ENCODE peak calls at places on chromosomes 6 and 20, in nine cellular contexts. One of them, this sample, is unnamed.

GRCh38 chr20:22490287-22491187 is 93.8 kb downstream of the FOXA2 start:
- DNase-seq in lower lobe of right lung: peak
- DNase-seq in CD8-positive, alpha-beta T cell: no peak
- DNase-seq in psoas muscle: no peak
- DNase-seq in H9: peak
- DNase-seq in CD4-positive, alpha-beta T cell: no peak
- DNase-seq in tibial artery: no peak
- DNase-seq in endothelial cell of umbilical vein: no peak
- DNase-seq in A549: peak
- DNase-seq in this sample: no peak

GRCh38 chr6:156582509-156582992 is 194.6 kb upstream of the ARID1B start:
- DNase-seq in A549: no peak
- DNase-seq in CD8-positive, alpha-beta T cell: no peak
- DNase-seq in tibial artery: no peak
- DNase-seq in lower lobe of right lung: no peak
- DNase-seq in H9: no peak
- DNase-seq in endothelial cell of umbilical vein: no peak
- DNase-seq in psoas muscle: no peak
- DNase-seq in CD4-positive, alpha-beta T cell: no peak
- DNase-seq in this sample: no peak

GRCh38 chr6:5671162-5671561 is 335.6 kb downstream of the NRN1 start:
- DNase-seq in endothelial cell of umbilical vein: no peak
- DNase-seq in tibial artery: no peak
- DNase-seq in CD4-positive, alpha-beta T cell: no peak
- DNase-seq in A549: no peak
- DNase-seq in CD8-positive, alpha-beta T cell: no peak
- DNase-seq in H9: no peak
- DNase-seq in lower lobe of right lung: peak
- DNase-seq in psoas muscle: no peak
- DNase-seq in this sample: no peak

GRCh38 chr20:46173652-46174468 is 55.7 kb downstream of the CD40 start:
- DNase-seq in psoas muscle: no peak
- DNase-seq in CD4-positive, alpha-beta T cell: no peak
- DNase-seq in A549: no peak
- DNase-seq in endothelial cell of umbilical vein: no peak
- DNase-seq in lower lobe of right lung: no peak
- DNase-seq in CD8-positive, alpha-beta T cell: no peak
- DNase-seq in tibial artery: no peak
- DNase-seq in H9: no peak
- DNase-seq in this sample: no peak

GRCh38 chr20:63969851-63970713 is at the start of gene ZNF512B:
- DNase-seq in tibial artery: no peak
- DNase-seq in A549: peak
- DNase-seq in lower lobe of right lung: no peak
- DNase-seq in H9: peak
- DNase-seq in endothelial cell of umbilical vein: no peak
- DNase-seq in CD8-positive, alpha-beta T cell: no peak
- DNase-seq in CD4-positive, alpha-beta T cell: peak
- DNase-seq in psoas muscle: peak
- DNase-seq in this sample: peak

GRCh38 chr6:111057074-111057752 is 30.1 kb upstream of the SLC16A10 start:
- DNase-seq in CD4-positive, alpha-beta T cell: no peak
- DNase-seq in tibial artery: no peak
- DNase-seq in endothelial cell of umbilical vein: peak
- DNase-seq in lower lobe of right lung: no peak
- DNase-seq in H9: no peak
- DNase-seq in psoas muscle: no peak
- DNase-seq in A549: peak
- DNase-seq in CD8-positive, alpha-beta T cell: no peak
- DNase-seq in this sample: no peak

GRCh38 chr6:164133095-164133494 is 718.6 kb downstream of the QKI start:
- DNase-seq in psoas muscle: no peak
- DNase-seq in H9: no peak
- DNase-seq in CD8-positive, alpha-beta T cell: no peak
- DNase-seq in lower lobe of right lung: no peak
- DNase-seq in CD4-positive, alpha-beta T cell: no peak
- DNase-seq in tibial artery: no peak
- DNase-seq in A549: no peak
- DNase-seq in endothelial cell of umbilical vein: no peak
- DNase-seq in this sample: no peak

GRCh38 chr20:34037121-34037520 is 43.4 kb downstream of the RALY start:
- DNase-seq in lower lobe of right lung: no peak
- DNase-seq in CD8-positive, alpha-beta T cell: peak
- DNase-seq in tibial artery: no peak
- DNase-seq in psoas muscle: no peak
- DNase-seq in H9: no peak
- DNase-seq in A549: no peak
- DNase-seq in endothelial cell of umbilical vein: no peak
- DNase-seq in CD4-positive, alpha-beta T cell: peak
- DNase-seq in this sample: no peak

GRCh38 chr6:80468398-80468797 is 361.9 kb downstream of the BCKDHB start:
- DNase-seq in tibial artery: no peak
- DNase-seq in A549: no peak
- DNase-seq in lower lobe of right lung: no peak
- DNase-seq in H9: no peak
- DNase-seq in CD4-positive, alpha-beta T cell: no peak
- DNase-seq in endothelial cell of umbilical vein: peak
- DNase-seq in CD8-positive, alpha-beta T cell: no peak
- DNase-seq in psoas muscle: no peak
- DNase-seq in this sample: no peak

GRCh38 chr6:110179406-110180227 is at the start of gene WASF1:
- DNase-seq in psoas muscle: peak
- DNase-seq in tibial artery: peak
- DNase-seq in A549: peak
- DNase-seq in endothelial cell of umbilical vein: peak
- DNase-seq in CD4-positive, alpha-beta T cell: peak
- DNase-seq in H9: peak
- DNase-seq in CD8-positive, alpha-beta T cell: peak
- DNase-seq in lower lobe of right lung: peak
- DNase-seq in this sample: peak

GRCh38 chr6:145705561-145705960 is 29.8 kb downstream of the EPM2A start:
- DNase-seq in A549: no peak
- DNase-seq in CD4-positive, alpha-beta T cell: no peak
- DNase-seq in tibial artery: no peak
- DNase-seq in H9: no peak
- DNase-seq in psoas muscle: no peak
- DNase-seq in lower lobe of right lung: no peak
- DNase-seq in CD8-positive, alpha-beta T cell: no peak
- DNase-seq in endothelial cell of umbilical vein: peak
- DNase-seq in this sample: no peak

GRCh38 chr6:41577356-41577864 is 31.2 kb downstream of the FOXP4 start:
- DNase-seq in endothelial cell of umbilical vein: no peak
- DNase-seq in CD8-positive, alpha-beta T cell: no peak
- DNase-seq in lower lobe of right lung: no peak
- DNase-seq in tibial artery: no peak
- DNase-seq in H9: no peak
- DNase-seq in psoas muscle: no peak
- DNase-seq in CD4-positive, alpha-beta T cell: no peak
- DNase-seq in A549: no peak
- DNase-seq in this sample: no peak

GRCh38 chr6:162203287-162203686 is 524.3 kb downstream of the PRKN start:
- DNase-seq in endothelial cell of umbilical vein: no peak
- DNase-seq in A549: no peak
- DNase-seq in psoas muscle: no peak
- DNase-seq in H9: no peak
- DNase-seq in tibial artery: no peak
- DNase-seq in CD8-positive, alpha-beta T cell: no peak
- DNase-seq in CD4-positive, alpha-beta T cell: no peak
- DNase-seq in lower lobe of right lung: peak
- DNase-seq in this sample: no peak

GRCh38 chr6:30881987-30882763 is 2.1 kb upstream of the DDR1 start:
- DNase-seq in psoas muscle: no peak
- DNase-seq in H9: peak
- DNase-seq in tibial artery: no peak
- DNase-seq in A549: no peak
- DNase-seq in lower lobe of right lung: no peak
- DNase-seq in CD8-positive, alpha-beta T cell: no peak
- DNase-seq in endothelial cell of umbilical vein: no peak
- DNase-seq in CD4-positive, alpha-beta T cell: no peak
- DNase-seq in this sample: peak

GRCh38 chr6:41462980-41463930 is 82.9 kb upstream of the FOXP4 start:
- DNase-seq in CD8-positive, alpha-beta T cell: no peak
- DNase-seq in H9: no peak
- DNase-seq in psoas muscle: peak
- DNase-seq in tibial artery: peak
- DNase-seq in CD4-positive, alpha-beta T cell: no peak
- DNase-seq in A549: peak
- DNase-seq in lower lobe of right lung: peak
- DNase-seq in endothelial cell of umbilical vein: peak
- DNase-seq in this sample: peak

GRCh38 chr6:137701942-137702341 is 165.1 kb upstream of the TNFAIP3 start:
- DNase-seq in psoas muscle: no peak
- DNase-seq in CD8-positive, alpha-beta T cell: no peak
- DNase-seq in CD4-positive, alpha-beta T cell: no peak
- DNase-seq in endothelial cell of umbilical vein: no peak
- DNase-seq in A549: no peak
- DNase-seq in H9: no peak
- DNase-seq in tibial artery: no peak
- DNase-seq in lower lobe of right lung: no peak
- DNase-seq in this sample: no peak

GRCh38 chr6:137700751-137701477 is 166.1 kb upstream of the TNFAIP3 start:
- DNase-seq in A549: no peak
- DNase-seq in psoas muscle: no peak
- DNase-seq in H9: no peak
- DNase-seq in lower lobe of right lung: no peak
- DNase-seq in endothelial cell of umbilical vein: no peak
- DNase-seq in CD8-positive, alpha-beta T cell: no peak
- DNase-seq in CD4-positive, alpha-beta T cell: no peak
- DNase-seq in tibial artery: no peak
- DNase-seq in this sample: no peak

GRCh38 chr6:137705166-137706064 is 161.6 kb upstream of the TNFAIP3 start:
- DNase-seq in CD4-positive, alpha-beta T cell: peak
- DNase-seq in CD8-positive, alpha-beta T cell: peak
- DNase-seq in A549: peak
- DNase-seq in psoas muscle: peak
- DNase-seq in H9: peak
- DNase-seq in tibial artery: peak
- DNase-seq in lower lobe of right lung: peak
- DNase-seq in endothelial cell of umbilical vein: peak
- DNase-seq in this sample: peak

GRCh38 chr6:137704802-137705165 is 162.3 kb upstream of the TNFAIP3 start:
- DNase-seq in CD8-positive, alpha-beta T cell: no peak
- DNase-seq in lower lobe of right lung: no peak
- DNase-seq in A549: no peak
- DNase-seq in tibial artery: no peak
- DNase-seq in endothelial cell of umbilical vein: no peak
- DNase-seq in H9: no peak
- DNase-seq in CD4-positive, alpha-beta T cell: no peak
- DNase-seq in psoas muscle: no peak
- DNase-seq in this sample: no peak

GRCh38 chr6:137702791-137703424 is 164.2 kb upstream of the TNFAIP3 start:
- DNase-seq in H9: no peak
- DNase-seq in lower lobe of right lung: no peak
- DNase-seq in tibial artery: no peak
- DNase-seq in CD4-positive, alpha-beta T cell: no peak
- DNase-seq in CD8-positive, alpha-beta T cell: no peak
- DNase-seq in A549: no peak
- DNase-seq in psoas muscle: no peak
- DNase-seq in endothelial cell of umbilical vein: no peak
- DNase-seq in this sample: no peak
- H3K27ac ChIP-seq in H9: no peak
- H3K27ac ChIP-seq in lower lobe of right lung: no peak
- H3K27ac ChIP-seq in tibial artery: no peak
- H3K27ac ChIP-seq in CD4-positive, alpha-beta T cell: no peak
- H3K27ac ChIP-seq in CD8-positive, alpha-beta T cell: no peak
- H3K27ac ChIP-seq in A549: no peak
- H3K27ac ChIP-seq in psoas muscle: peak
- H3K27ac ChIP-seq in endothelial cell of umbilical vein: no peak
- H3K27ac ChIP-seq in this sample: peak

GRCh38 chr6:7114744-7115451 is 7.1 kb downstream of the RREB1 start:
- DNase-seq in CD8-positive, alpha-beta T cell: peak
- DNase-seq in A549: no peak
- DNase-seq in lower lobe of right lung: no peak
- DNase-seq in tibial artery: no peak
- DNase-seq in psoas muscle: no peak
- DNase-seq in H9: no peak
- DNase-seq in endothelial cell of umbilical vein: no peak
- DNase-seq in CD4-positive, alpha-beta T cell: no peak
- DNase-seq in this sample: no peak

GRCh38 chr6:7119272-7119801 is 11.6 kb downstream of the RREB1 start:
- DNase-seq in H9: no peak
- DNase-seq in lower lobe of right lung: no peak
- DNase-seq in A549: no peak
- DNase-seq in psoas muscle: no peak
- DNase-seq in CD4-positive, alpha-beta T cell: no peak
- DNase-seq in endothelial cell of umbilical vein: no peak
- DNase-seq in tibial artery: no peak
- DNase-seq in CD8-positive, alpha-beta T cell: peak
- DNase-seq in this sample: no peak

GRCh38 chr6:7112741-7113313 is 5.1 kb downstream of the RREB1 start:
- DNase-seq in H9: no peak
- DNase-seq in tibial artery: no peak
- DNase-seq in endothelial cell of umbilical vein: no peak
- DNase-seq in lower lobe of right lung: no peak
- DNase-seq in psoas muscle: no peak
- DNase-seq in A549: peak
- DNase-seq in CD8-positive, alpha-beta T cell: peak
- DNase-seq in CD4-positive, alpha-beta T cell: peak
- DNase-seq in this sample: no peak

GRCh38 chr6:7111095-7111690 is 3.4 kb downstream of the RREB1 start:
- DNase-seq in CD4-positive, alpha-beta T cell: no peak
- DNase-seq in endothelial cell of umbilical vein: no peak
- DNase-seq in lower lobe of right lung: no peak
- DNase-seq in tibial artery: no peak
- DNase-seq in psoas muscle: no peak
- DNase-seq in A549: no peak
- DNase-seq in CD8-positive, alpha-beta T cell: peak
- DNase-seq in H9: no peak
- DNase-seq in this sample: no peak

GRCh38 chr6:7115452-7116223 is 7.9 kb downstream of the RREB1 start:
- DNase-seq in A549: no peak
- DNase-seq in psoas muscle: no peak
- DNase-seq in lower lobe of right lung: no peak
- DNase-seq in endothelial cell of umbilical vein: no peak
- DNase-seq in CD8-positive, alpha-beta T cell: peak
- DNase-seq in tibial artery: no peak
- DNase-seq in H9: no peak
- DNase-seq in CD4-positive, alpha-beta T cell: no peak
- DNase-seq in this sample: no peak
- H3K27ac ChIP-seq in A549: no peak
- H3K27ac ChIP-seq in psoas muscle: peak
- H3K27ac ChIP-seq in lower lobe of right lung: peak
- H3K27ac ChIP-seq in endothelial cell of umbilical vein: no peak
- H3K27ac ChIP-seq in CD8-positive, alpha-beta T cell: no peak
- H3K27ac ChIP-seq in tibial artery: peak
- H3K27ac ChIP-seq in H9: no peak
- H3K27ac ChIP-seq in CD4-positive, alpha-beta T cell: no peak
- H3K27ac ChIP-seq in this sample: peak

GRCh38 chr6:143399176-143399575 is 51.3 kb downstream of the ADAT2 start:
- DNase-seq in endothelial cell of umbilical vein: no peak
- DNase-seq in H9: no peak
- DNase-seq in CD8-positive, alpha-beta T cell: no peak
- DNase-seq in A549: no peak
- DNase-seq in tibial artery: no peak
- DNase-seq in psoas muscle: no peak
- DNase-seq in lower lobe of right lung: no peak
- DNase-seq in CD4-positive, alpha-beta T cell: no peak
- DNase-seq in this sample: no peak
- H3K27ac ChIP-seq in endothelial cell of umbilical vein: no peak
- H3K27ac ChIP-seq in H9: no peak
- H3K27ac ChIP-seq in CD8-positive, alpha-beta T cell: no peak
- H3K27ac ChIP-seq in A549: no peak
- H3K27ac ChIP-seq in tibial artery: no peak
- H3K27ac ChIP-seq in psoas muscle: no peak
- H3K27ac ChIP-seq in lower lobe of right lung: no peak
- H3K27ac ChIP-seq in CD4-positive, alpha-beta T cell: no peak
- H3K27ac ChIP-seq in this sample: peak

GRCh38 chr20:62966212-62967148 is 14.0 kb downstream of the SLC17A9 start:
- DNase-seq in H9: no peak
- DNase-seq in CD8-positive, alpha-beta T cell: no peak
- DNase-seq in A549: no peak
- DNase-seq in lower lobe of right lung: no peak
- DNase-seq in endothelial cell of umbilical vein: no peak
- DNase-seq in tibial artery: no peak
- DNase-seq in psoas muscle: no peak
- DNase-seq in CD4-positive, alpha-beta T cell: no peak
- DNase-seq in this sample: no peak
- H3K27ac ChIP-seq in H9: no peak
- H3K27ac ChIP-seq in CD8-positive, alpha-beta T cell: no peak
- H3K27ac ChIP-seq in A549: no peak
- H3K27ac ChIP-seq in lower lobe of right lung: no peak
- H3K27ac ChIP-seq in endothelial cell of umbilical vein: no peak
- H3K27ac ChIP-seq in tibial artery: no peak
- H3K27ac ChIP-seq in psoas muscle: no peak
- H3K27ac ChIP-seq in CD4-positive, alpha-beta T cell: no peak
- H3K27ac ChIP-seq in this sample: no peak

This sample was measured in ascending aorta.